ENCODE peak calls at places on chromosome 14, in eight cellular contexts. N is PC-3; Y is CD4-positive, alpha-beta memory T cell; V is left ventricle myocardium inferior; M is testis; L is IMR-90; U is tibial artery; Q is neural progenitor cell. P is an unnamed sample.

GRCh38 chr14:50523271-50524041 is 8.9 kb downstream of the MAP4K5 start:
- DNase-seq in M (no peak), U (no peak), Y (no peak), V (no peak), Q (peak; percentile 36), L (no peak), N (no peak), P (no peak)

GRCh38 chr14:67962215-67962644 is 142.7 kb downstream of the RAD51B start:
- DNase-seq in U (no peak), M (no peak), N (no peak), V (no peak), L (no peak), Q (no peak), Y (no peak), P (no peak)

GRCh38 chr14:61521773-61522172 is 173.5 kb upstream of the HIF1A start:
- DNase-seq in Q (no peak), N (no peak), U (no peak), Y (no peak), V (no peak), L (no peak), M (no peak), P (no peak)

GRCh38 chr14:65506801-65507200 is 94.3 kb downstream of the FUT8 start:
- DNase-seq in Y (no peak), V (no peak), U (no peak), L (no peak), M (no peak), N (no peak), Q (no peak), P (no peak)

GRCh38 chr14:22159968-22160367 is 429.1 kb downstream of the DAD1 start:
- DNase-seq in L (no peak), V (no peak), M (no peak), Q (no peak), N (peak; percentile 11), Y (no peak), U (no peak), P (no peak)

GRCh38 chr14:101887219-101887618 is 77.2 kb upstream of the DYNC1H1 start:
- DNase-seq in Q (no peak), M (no peak), U (no peak), Y (no peak), N (no peak), L (no peak), V (no peak), P (no peak)

GRCh38 chr14:64704145-64704742 is at the start of gene PLEKHG3:
- DNase-seq in Q (peak; percentile 85), L (peak; percentile 69), Y (peak; percentile 43), M (peak; percentile 80), N (peak; percentile 82), V (peak; percentile 85), U (peak; percentile 60), P (peak; percentile 69)

GRCh38 chr14:27145170-27145569 is 547.3 kb upstream of the NOVA1 start:
- DNase-seq in M (no peak), Q (no peak), L (no peak), Y (no peak), U (no peak), N (no peak), V (no peak), P (no peak)

GRCh38 chr14:75981426-75981825 is 369 bp downstream of the TGFB3 start:
- DNase-seq in Q (peak; percentile 55), M (peak; percentile 28), L (no peak), N (no peak), U (peak; percentile 35), V (no peak), Y (peak; percentile 24), P (no peak)

GRCh38 chr14:61663312-61663974 is 31.9 kb upstream of the HIF1A start:
- DNase-seq in Q (no peak), N (no peak), M (no peak), L (no peak), Y (no peak), U (no peak), V (no peak), P (no peak)

GRCh38 chr14:39184628-39185255 is 9.7 kb downstream of the PNN start:
- DNase-seq in Y (no peak), U (no peak), M (no peak), L (no peak), V (no peak), Q (no peak), N (no peak), P (no peak)

GRCh38 chr14:65478596-65478995 is 66.1 kb downstream of the FUT8 start:
- DNase-seq in U (no peak), Q (peak; percentile 36), V (no peak), Y (peak; percentile 24), M (no peak), L (peak; percentile 10), N (peak; percentile 38), P (peak; percentile 91)

GRCh38 chr14:96341323-96341722 is 21.8 kb downstream of the ATG2B start:
- DNase-seq in L (no peak), Y (no peak), N (no peak), V (no peak), Q (no peak), U (no peak), M (no peak), P (no peak)

GRCh38 chr14:90522585-90523191 is 125.9 kb downstream of the CALM1 start:
- DNase-seq in U (peak; percentile 59), Q (peak; percentile 61), M (peak; percentile 96), N (peak; percentile 72), L (no peak), Y (no peak), V (peak; percentile 42), P (peak; percentile 45)

GRCh38 chr14:99118946-99119345 is 153.1 kb downstream of the BCL11B start:
- DNase-seq in M (no peak), Q (no peak), N (no peak), L (no peak), Y (no peak), U (no peak), V (no peak), P (no peak)

GRCh38 chr14:95323361-95323760 is 3.7 kb upstream of the CLMN start:
- DNase-seq in Y (no peak), M (no peak), N (no peak), L (no peak), V (no peak), Q (no peak), U (no peak), P (no peak)

GRCh38 chr14:74947353-74948227 is 7.8 kb downstream of the PGF start:
- DNase-seq in Y (no peak), V (no peak), U (no peak), M (no peak), N (no peak), L (no peak), Q (no peak), P (no peak)

GRCh38 chr14:69611264-69612013 is at the start of gene SUSD6:
- DNase-seq in V (peak; percentile 93), N (peak; percentile 91), U (peak; percentile 89), M (peak; percentile 93), L (peak; percentile 85), Q (peak; percentile 96), Y (peak; percentile 86), P (peak; percentile 69)

GRCh38 chr14:69612014-69612758 is 790 bp downstream of the SUSD6 start:
- DNase-seq in Q (peak; percentile 80), V (peak; percentile 38), Y (no peak), L (peak; percentile 23), M (peak; percentile 34), N (peak; percentile 37), U (no peak), P (no peak)

GRCh38 chr14:69613312-69614073 is 2.1 kb downstream of the SUSD6 start:
- DNase-seq in Y (no peak), V (no peak), N (no peak), M (no peak), Q (no peak), L (no peak), U (no peak), P (no peak)

GRCh38 chr14:69614592-69614991 is 3.2 kb downstream of the SUSD6 start:
- DNase-seq in Y (peak; percentile 13), M (peak; percentile 53), Q (no peak), N (no peak), L (no peak), V (peak; percentile 27), U (peak; percentile 81), P (no peak)

GRCh38 chr14:69612759-69613145 is 1.4 kb downstream of the SUSD6 start:
- DNase-seq in V (no peak), N (peak; percentile 49), U (no peak), M (no peak), Y (no peak), Q (no peak), L (no peak), P (no peak)
- H3K4me1 ChIP-seq in V (peaks cover 70% of the 10 kb centered on the region), N (peaks cover 27% of the 10 kb centered on the region), U (peaks cover 65% of the 10 kb centered on the region), M (peaks cover 43% of the 10 kb centered on the region), Y (peaks cover 70% of the 10 kb centered on the region), Q (peaks cover 60% of the 10 kb centered on the region), L (peaks cover 21% of the 10 kb centered on the region), P (peaks cover 36% of the 10 kb centered on the region)

GRCh38 chr14:35295845-35296161 is 3.6 kb downstream of the PSMA6 start:
- DNase-seq in N (no peak), L (no peak), Q (no peak), M (no peak), Y (no peak), U (no peak), V (no peak), P (no peak)
- H3K4me1 ChIP-seq in N (peaks cover 9% of the 10 kb centered on the region), L (peaks cover 7% of the 10 kb centered on the region), Q (peaks cover 7% of the 10 kb centered on the region), M (peaks cover 16% of the 10 kb centered on the region), Y (peaks cover 76% of the 10 kb centered on the region), U (peaks cover 55% of the 10 kb centered on the region), V (peaks cover 90% of the 10 kb centered on the region), P (peaks cover 11% of the 10 kb centered on the region)

GRCh38 chr14:103273847-103274615 is 60.0 kb upstream of the EIF5 start:
- DNase-seq in L (no peak), U (no peak), M (peak; percentile 46), Y (no peak), N (no peak), V (no peak), Q (no peak), P (no peak)
- H3K4me1 ChIP-seq in L (peaks cover 4% of the 10 kb centered on the region), U (peaks cover 22% of the 10 kb centered on the region), M (peaks cover 5% of the 10 kb centered on the region), Y (no peaks in the 10 kb centered on the region), N (no peaks in the 10 kb centered on the region), V (peaks cover 24% of the 10 kb centered on the region), Q (no peaks in the 10 kb centered on the region), P (no peaks in the 10 kb centered on the region)

GRCh38 chr14:81533536-81534343 is at the start of gene SEL1L:
- DNase-seq in L (peak; percentile 99), M (peak; percentile 100), Q (peak; percentile 99), U (peak; percentile 100), Y (peak; percentile 100), N (peak; percentile 99), V (peak; percentile 100), P (peak; percentile 99)
- H3K4me1 ChIP-seq in L (no peaks in the 10 kb centered on the region), M (peaks cover 6% of the 10 kb centered on the region), Q (peaks cover 7% of the 10 kb centered on the region), U (peaks cover 78% of the 10 kb centered on the region), Y (peaks cover 53% of the 10 kb centered on the region), N (peaks cover 17% of the 10 kb centered on the region), V (peaks cover 76% of the 10 kb centered on the region), P (peaks cover 6% of the 10 kb centered on the region)

GRCh38 chr14:68978550-68978911 is 571 bp downstream of the ACTN1 start:
- DNase-seq in Q (peak; percentile 90), U (peak; percentile 67), Y (peak; percentile 27), V (peak; percentile 71), N (peak; percentile 64), L (no peak), M (peak; percentile 48), P (no peak)
- H3K4me1 ChIP-seq in Q (peaks cover 11% of the 10 kb centered on the region), U (peaks cover 74% of the 10 kb centered on the region), Y (peaks cover 27% of the 10 kb centered on the region), V (peaks cover 67% of the 10 kb centered on the region), N (peaks cover 40% of the 10 kb centered on the region), L (peaks cover 50% of the 10 kb centered on the region), M (peaks cover 30% of the 10 kb centered on the region), P (peaks cover 67% of the 10 kb centered on the region)

GRCh38 chr14:89369656-89370055 is 47.4 kb downstream of the FOXN3 start:
- DNase-seq in U (no peak), V (no peak), N (no peak), L (no peak), Y (no peak), Q (no peak), M (no peak), P (no peak)
- H3K4me1 ChIP-seq in U (peaks cover 72% of the 10 kb centered on the region), V (peaks cover 80% of the 10 kb centered on the region), N (no peaks in the 10 kb centered on the region), L (peaks cover 25% of the 10 kb centered on the region), Y (peaks cover 42% of the 10 kb centered on the region), Q (peaks cover 30% of the 10 kb centered on the region), M (peaks cover 14% of the 10 kb centered on the region), P (peaks cover 20% of the 10 kb centered on the region)

GRCh38 chr14:100239200-100239839 is 376 bp downstream of the YY1 start:
- DNase-seq in Q (no peak), L (no peak), U (no peak), M (no peak), N (no peak), Y (peak; percentile 17), V (peak; percentile 33), P (no peak)
- H3K4me1 ChIP-seq in Q (peaks cover 15% of the 10 kb centered on the region), L (peaks cover 3% of the 10 kb centered on the region), U (peaks cover 66% of the 10 kb centered on the region), M (peaks cover 22% of the 10 kb centered on the region), N (peaks cover 23% of the 10 kb centered on the region), Y (peaks cover 70% of the 10 kb centered on the region), V (peaks cover 81% of the 10 kb centered on the region), P (peaks cover 19% of the 10 kb centered on the region)